ENCODE peak calls at places on chromosomes 5 and 9, in four cellular contexts. U is K562, E is HepG2, F is H1. K is an unnamed sample.

GRCh38 chr9:125655691-125656410 is 51.2 kb downstream of the MAPKAP1 start:
- DNase-seq in U (no peak), E (no peak), F (no peak), K (no peak)

GRCh38 chr5:65840071-65840470 is 86.3 kb upstream of the ERBIN start:
- DNase-seq in E (no peak), U (no peak), F (no peak), K (no peak)

GRCh38 chr9:127828262-127829031 is 25.8 kb downstream of the FPGS start:
- DNase-seq in U (peak), E (peak), F (peak), K (no peak)

GRCh38 chr5:6201626-6202025 is 176.7 kb downstream of the MED10 start:
- DNase-seq in F (no peak), U (no peak), E (no peak), K (no peak)

GRCh38 chr5:14416709-14417108 is 164.9 kb upstream of the OTULINL start:
- DNase-seq in U (no peak), F (no peak), E (no peak), K (no peak)

GRCh38 chr9:92342825-92343488 is 17.2 kb downstream of the CENPP start:
- DNase-seq in F (no peak), U (no peak), E (no peak), K (no peak)

GRCh38 chr9:15018238-15018637 is 108.0 kb upstream of the FREM1 start:
- DNase-seq in U (no peak), E (no peak), F (no peak), K (no peak)

GRCh38 chr9:98993570-98993945 is 49.9 kb downstream of the COL15A1 start:
- DNase-seq in U (no peak), F (no peak), E (no peak), K (peak)

GRCh38 chr9:137237759-137238726 is 3.0 kb upstream of the TUBB4B start:
- DNase-seq in U (no peak), E (no peak), F (no peak), K (no peak)

GRCh38 chr5:172497591-172498255 is 43.4 kb upstream of the SH3PXD2B start:
- DNase-seq in E (no peak), U (no peak), F (no peak), K (no peak)

GRCh38 chr9:129669141-129669718 is 3.8 kb downstream of the PRRX2 start:
- DNase-seq in U (peak), F (no peak), E (no peak), K (no peak)

GRCh38 chr5:36690041-36690941 is 83.9 kb downstream of the SLC1A3 start:
- DNase-seq in F (peak), U (peak), E (peak), K (peak)

GRCh38 chr9:111037744-111038335 is 430 bp downstream of the LPAR1 start:
- DNase-seq in U (no peak), F (no peak), E (peak), K (peak)

GRCh38 chr9:36357639-36358038 is 42.4 kb downstream of the RNF38 start:
- DNase-seq in E (no peak), F (no peak), U (no peak), K (no peak)

GRCh38 chr9:124960409-124960752 is 19.5 kb upstream of the GOLGA1 start:
- DNase-seq in U (no peak), F (no peak), E (no peak), K (no peak)

GRCh38 chr5:163916376-163916775 is 411.0 kb downstream of the MAT2B start:
- DNase-seq in E (no peak), U (no peak), F (no peak), K (peak)
- TF ChIP-seq TAF1 in E (no peak), U (no peak), F (no peak), K (no peak)

GRCh38 chr5:1503301-1504243 is 20.2 kb downstream of the LPCAT1 start:
- DNase-seq in F (no peak), U (no peak), E (no peak), K (no peak)
- TF ChIP-seq POLR2AphosphoS5 in F (no peak), U (no peak), E (no peak), K (peak)

DNA sequence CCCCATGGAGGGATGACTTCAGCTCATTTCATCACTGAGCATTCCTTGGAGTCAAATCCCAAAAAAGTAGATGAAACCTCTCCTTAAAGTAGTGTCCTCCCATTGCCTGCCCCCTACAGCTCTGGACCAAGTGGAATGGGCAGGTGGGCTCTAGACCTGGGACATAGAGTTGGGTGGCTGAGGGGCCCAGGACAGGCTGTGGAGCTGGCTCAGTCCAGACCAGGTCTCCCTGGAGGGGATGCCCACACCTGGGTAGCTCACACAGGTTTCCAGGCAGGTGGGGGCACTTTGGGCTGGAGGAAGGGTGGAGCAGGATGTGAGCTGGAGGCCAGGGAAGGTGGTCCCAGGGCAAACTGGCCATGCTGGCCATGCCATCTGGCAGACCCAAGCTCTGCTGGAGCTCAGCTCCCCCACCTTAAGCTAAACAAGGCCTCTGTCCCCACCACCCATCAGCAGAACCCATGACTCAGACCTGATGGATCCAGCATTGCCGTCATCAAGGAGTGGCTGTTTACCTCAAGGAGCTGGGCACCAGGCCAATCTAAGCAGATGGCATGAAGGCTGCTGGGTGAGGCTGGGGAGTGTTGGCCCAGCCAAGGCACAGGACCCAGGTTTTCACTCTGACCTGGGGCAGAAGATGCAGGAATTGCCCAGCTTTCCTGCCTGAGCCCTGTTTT is 6.2 kb upstream of the SPINK4 start:
- DNase-seq in U (no peak), F (no peak), E (no peak), K (no peak)
- TF ChIP-seq POLR2A in U (no peak), F (no peak), E (no peak), K (no peak)

GRCh38 chr5:173764321-173765029 is 123.7 kb upstream of the CPEB4 start:
- DNase-seq in U (peak), E (peak), F (no peak), K (no peak)
- TF ChIP-seq TAF1 in U (no peak), E (peak), F (no peak), K (no peak)

DNA sequence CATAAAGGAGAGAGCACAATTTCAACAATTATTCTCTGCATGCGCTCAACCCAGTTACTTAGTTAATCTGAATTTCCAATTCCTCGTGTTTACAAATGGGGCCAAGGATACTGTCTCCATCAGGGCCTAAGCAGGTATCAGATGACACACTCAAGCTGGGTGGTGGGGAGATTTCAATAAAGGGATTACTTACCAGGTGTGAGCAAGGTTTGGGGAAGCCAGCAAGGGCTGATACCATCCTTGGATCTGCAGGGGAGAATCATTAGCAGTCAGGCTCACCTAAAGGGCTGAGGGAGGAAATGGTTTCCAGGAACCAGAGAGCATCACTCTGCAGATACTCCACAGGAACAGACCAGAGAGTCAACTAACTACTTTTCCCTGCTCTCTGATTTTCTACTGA is 487.1 kb downstream of the NTRK2 start:
- DNase-seq in F (no peak), U (no peak), E (no peak), K (no peak)
- TF ChIP-seq POLR2AphosphoS5 in F (no peak), U (no peak), E (no peak), K (no peak)

GRCh38 chr9:94999832-95000231 is 273.3 kb downstream of the AOPEP start:
- DNase-seq in E (no peak), F (no peak), U (no peak), K (no peak)

GRCh38 chr9:95003694-95004451 is 277.4 kb downstream of the AOPEP start:
- DNase-seq in U (peak), F (no peak), E (peak), K (peak)

GRCh38 chr9:95001720-95002119 is 275.2 kb downstream of the AOPEP start:
- DNase-seq in F (no peak), U (no peak), E (no peak), K (no peak)

GRCh38 chr9:94997727-94998126 is 271.2 kb downstream of the AOPEP start:
- DNase-seq in U (no peak), F (no peak), E (no peak), K (no peak)

DNA sequence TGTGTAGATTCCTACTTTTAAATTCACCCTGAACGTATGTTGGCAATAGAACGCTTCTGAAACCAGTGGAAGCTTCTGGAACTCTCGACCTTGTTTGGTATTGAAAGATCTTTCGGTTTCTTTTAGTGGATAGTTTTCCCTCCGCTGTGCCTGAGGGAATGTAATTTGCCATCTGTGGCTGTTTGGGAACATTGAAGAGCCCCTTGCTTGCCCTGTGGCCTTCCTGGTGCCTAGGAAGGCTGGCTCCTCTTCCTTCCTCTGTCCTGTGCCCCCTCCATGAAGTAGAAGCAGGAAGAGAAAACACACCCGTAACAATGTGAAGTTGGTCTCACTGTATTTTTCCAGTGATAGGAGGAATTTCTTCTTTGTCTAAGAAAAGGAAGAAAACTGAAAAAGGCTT is 274.3 kb downstream of the AOPEP start:
- DNase-seq in U (no peak), F (no peak), E (no peak), K (no peak)
- TF ChIP-seq POLR2A in U (no peak), F (no peak), E (no peak), K (no peak)

GRCh38 chr9:84278131-84278530 is 62.4 kb downstream of the SLC28A3 start:
- DNase-seq in F (no peak), E (no peak), U (no peak), K (no peak)
- TF ChIP-seq TAF1 in F (no peak), E (no peak), U (no peak), K (no peak)

K was measured in GM12892.